ENCODE peak calls at places on chromosomes 1 and 21, in seven cellular contexts. One of them, this sample, is unnamed.
A peak's percentile ranks its signal among the peaks of the same experiment; 100 is the strongest.

GRCh38 chr1:51792864-51793263 is 85.7 kb downstream of the NRDC start:
- DNase-seq in HEK293T: no peak
- DNase-seq in K562: no peak
- DNase-seq in WTC11: no peak
- DNase-seq in GM12878: no peak
- DNase-seq in HepG2: no peak
- DNase-seq in HCT116: no peak
- DNase-seq in this sample: no peak

GRCh38 chr1:23837905-23838304 is 12.7 kb upstream of the HMGCL start:
- DNase-seq in K562: no peak
- DNase-seq in GM12878: no peak
- DNase-seq in HEK293T: no peak
- DNase-seq in HepG2: no peak
- DNase-seq in WTC11: peak; percentile 16
- DNase-seq in HCT116: no peak
- DNase-seq in this sample: no peak

GRCh38 chr1:225603538-225604354 is 49.2 kb downstream of the ENAH start:
- DNase-seq in WTC11: no peak
- DNase-seq in HCT116: peak; percentile 54
- DNase-seq in K562: no peak
- DNase-seq in GM12878: no peak
- DNase-seq in HEK293T: no peak
- DNase-seq in HepG2: peak; percentile 56
- DNase-seq in this sample: no peak

GRCh38 chr1:223363856-223364684 is at the start of gene SUSD4:
- DNase-seq in K562: peak; percentile 72
- DNase-seq in HCT116: no peak
- DNase-seq in GM12878: no peak
- DNase-seq in HepG2: no peak
- DNase-seq in HEK293T: peak; percentile 76
- DNase-seq in WTC11: peak; percentile 79
- DNase-seq in this sample: no peak

GRCh38 chr1:1989102-1989542 is 14.5 kb downstream of the CFAP74 start:
- DNase-seq in HCT116: no peak
- DNase-seq in HepG2: no peak
- DNase-seq in WTC11: no peak
- DNase-seq in K562: peak; percentile 70
- DNase-seq in HEK293T: no peak
- DNase-seq in GM12878: no peak
- DNase-seq in this sample: no peak

GRCh38 chr1:152112101-152112884 is 3.0 kb downstream of the TCHH start:
- DNase-seq in GM12878: no peak
- DNase-seq in WTC11: peak; percentile 14
- DNase-seq in HCT116: no peak
- DNase-seq in HEK293T: peak; percentile 46
- DNase-seq in K562: no peak
- DNase-seq in HepG2: no peak
- DNase-seq in this sample: no peak

GRCh38 chr1:86159800-86160199 is 3.2 kb upstream of the COL24A1 start:
- DNase-seq in WTC11: no peak
- DNase-seq in HCT116: no peak
- DNase-seq in HEK293T: no peak
- DNase-seq in GM12878: no peak
- DNase-seq in K562: no peak
- DNase-seq in HepG2: no peak
- DNase-seq in this sample: no peak

GRCh38 chr1:219058891-219059820 is 114.5 kb upstream of the LYPLAL1 start:
- DNase-seq in HCT116: no peak
- DNase-seq in HepG2: no peak
- DNase-seq in HEK293T: no peak
- DNase-seq in K562: no peak
- DNase-seq in WTC11: no peak
- DNase-seq in GM12878: no peak
- DNase-seq in this sample: no peak

GRCh38 chr1:6419397-6419802 is 319 bp downstream of the HES2 start:
- DNase-seq in GM12878: no peak
- DNase-seq in HEK293T: no peak
- DNase-seq in WTC11: peak; percentile 70
- DNase-seq in K562: no peak
- DNase-seq in HCT116: no peak
- DNase-seq in HepG2: no peak
- DNase-seq in this sample: peak; percentile 82
- TF ChIP-seq SP1 in GM12878: no peak
- TF ChIP-seq SP1 in HEK293T: no peak
- TF ChIP-seq SP1 in WTC11: peak; percentile 5
- TF ChIP-seq SP1 in K562: no peak
- TF ChIP-seq SP1 in HCT116: no peak
- TF ChIP-seq SP1 in HepG2: no peak
- TF ChIP-seq SP1 in this sample: no peak

GRCh38 chr1:243213045-243213787 is 41.9 kb downstream of the CEP170 start:
- DNase-seq in K562: no peak
- DNase-seq in HepG2: no peak
- DNase-seq in HEK293T: no peak
- DNase-seq in WTC11: no peak
- DNase-seq in GM12878: no peak
- DNase-seq in HCT116: no peak
- DNase-seq in this sample: no peak
- TF ChIP-seq SP1 in K562: no peak
- TF ChIP-seq SP1 in HepG2: no peak
- TF ChIP-seq SP1 in HEK293T: no peak
- TF ChIP-seq SP1 in WTC11: no peak
- TF ChIP-seq SP1 in GM12878: no peak
- TF ChIP-seq SP1 in HCT116: no peak
- TF ChIP-seq SP1 in this sample: no peak

GRCh38 chr21:45176141-45176540 is 101.8 kb downstream of the ADARB1 start:
- DNase-seq in HepG2: no peak
- DNase-seq in K562: no peak
- DNase-seq in HEK293T: no peak
- DNase-seq in HCT116: no peak
- DNase-seq in WTC11: no peak
- DNase-seq in GM12878: no peak
- DNase-seq in this sample: no peak

GRCh38 chr21:45178971-45179370 is 104.6 kb downstream of the ADARB1 start:
- DNase-seq in HCT116: no peak
- DNase-seq in HEK293T: no peak
- DNase-seq in K562: no peak
- DNase-seq in GM12878: no peak
- DNase-seq in HepG2: no peak
- DNase-seq in WTC11: no peak
- DNase-seq in this sample: no peak

GRCh38 chr21:45178072-45178608 is 103.8 kb downstream of the ADARB1 start:
- DNase-seq in HepG2: no peak
- DNase-seq in HEK293T: no peak
- DNase-seq in HCT116: no peak
- DNase-seq in WTC11: no peak
- DNase-seq in K562: no peak
- DNase-seq in GM12878: no peak
- DNase-seq in this sample: no peak

GRCh38 chr21:45175326-45176085 is 101.1 kb downstream of the ADARB1 start:
- DNase-seq in WTC11: no peak
- DNase-seq in GM12878: no peak
- DNase-seq in K562: no peak
- DNase-seq in HepG2: no peak
- DNase-seq in HEK293T: no peak
- DNase-seq in HCT116: no peak
- DNase-seq in this sample: no peak

DNA sequence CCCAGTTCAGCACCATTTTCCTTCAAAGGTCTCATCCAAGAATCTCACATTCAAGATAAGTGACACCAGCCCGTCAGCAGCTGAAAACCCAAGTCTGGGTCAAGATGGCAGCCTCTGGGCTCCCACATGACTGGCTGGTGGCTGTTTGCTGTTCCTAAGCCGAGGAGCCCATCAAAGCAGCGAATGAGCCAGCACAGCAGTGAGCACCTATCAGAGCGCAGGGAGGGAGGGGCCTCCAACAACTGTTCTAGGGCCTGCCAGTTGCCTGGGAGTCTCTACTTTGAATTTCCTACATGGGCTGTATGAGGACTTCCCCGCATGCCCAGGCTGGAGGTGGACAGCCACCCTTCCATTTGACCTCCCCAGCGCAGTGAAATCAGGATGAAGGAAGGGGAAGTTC is 102.7 kb downstream of the ADARB1 start:
- DNase-seq in WTC11: no peak
- DNase-seq in HepG2: no peak
- DNase-seq in GM12878: no peak
- DNase-seq in HEK293T: no peak
- DNase-seq in HCT116: no peak
- DNase-seq in K562: no peak
- DNase-seq in this sample: no peak
- TF ChIP-seq SP1 in WTC11: no peak
- TF ChIP-seq SP1 in HepG2: no peak
- TF ChIP-seq SP1 in GM12878: no peak
- TF ChIP-seq SP1 in HEK293T: no peak
- TF ChIP-seq SP1 in HCT116: no peak
- TF ChIP-seq SP1 in K562: no peak
- TF ChIP-seq SP1 in this sample: no peak

DNA sequence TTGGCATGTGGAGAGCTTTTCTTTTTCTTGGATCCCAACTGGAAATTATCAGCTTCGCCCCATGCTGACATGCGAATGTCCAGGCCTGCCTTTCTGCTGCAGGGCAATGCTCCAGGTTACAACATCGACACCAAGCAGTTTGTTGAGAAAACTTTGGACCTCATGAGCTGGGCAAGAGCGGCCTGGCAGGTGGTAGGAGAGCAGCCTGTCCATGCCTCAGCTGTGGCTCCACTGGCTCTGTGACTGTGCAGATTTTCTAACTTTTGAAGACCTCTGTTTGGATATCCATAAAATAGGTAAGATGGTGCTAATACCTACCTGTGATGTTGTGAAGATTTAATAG is 41.5 kb downstream of the MTARC1 start:
- DNase-seq in K562: no peak
- DNase-seq in HepG2: peak; percentile 23
- DNase-seq in WTC11: no peak
- DNase-seq in HEK293T: no peak
- DNase-seq in HCT116: no peak
- DNase-seq in GM12878: no peak
- DNase-seq in this sample: no peak
- TF ChIP-seq SP1 in K562: no peak
- TF ChIP-seq SP1 in HepG2: no peak
- TF ChIP-seq SP1 in WTC11: no peak
- TF ChIP-seq SP1 in HEK293T: no peak
- TF ChIP-seq SP1 in HCT116: no peak
- TF ChIP-seq SP1 in GM12878: no peak
- TF ChIP-seq SP1 in this sample: no peak

GRCh38 chr21:29293495-29293894 is 5.2 kb upstream of the BACH1 start:
- DNase-seq in K562: no peak
- DNase-seq in HEK293T: no peak
- DNase-seq in HepG2: no peak
- DNase-seq in WTC11: no peak
- DNase-seq in HCT116: no peak
- DNase-seq in GM12878: peak; percentile 71
- DNase-seq in this sample: no peak
- TF ChIP-seq SP1 in K562: no peak
- TF ChIP-seq SP1 in HEK293T: no peak
- TF ChIP-seq SP1 in HepG2: no peak
- TF ChIP-seq SP1 in WTC11: no peak
- TF ChIP-seq SP1 in HCT116: no peak
- TF ChIP-seq SP1 in GM12878: no peak
- TF ChIP-seq SP1 in this sample: no peak

GRCh38 chr1:16168622-16169021 is 12.8 kb upstream of the EPHA2 start:
- DNase-seq in K562: no peak
- DNase-seq in GM12878: no peak
- DNase-seq in WTC11: no peak
- DNase-seq in HepG2: no peak
- DNase-seq in HEK293T: no peak
- DNase-seq in HCT116: no peak
- DNase-seq in this sample: no peak
- TF ChIP-seq SP1 in K562: no peak
- TF ChIP-seq SP1 in GM12878: no peak
- TF ChIP-seq SP1 in WTC11: no peak
- TF ChIP-seq SP1 in HepG2: no peak
- TF ChIP-seq SP1 in HEK293T: no peak
- TF ChIP-seq SP1 in HCT116: no peak
- TF ChIP-seq SP1 in this sample: no peak

GRCh38 chr1:67755619-67756018 is 70.6 kb downstream of the GADD45A start:
- DNase-seq in HCT116: no peak
- DNase-seq in GM12878: no peak
- DNase-seq in HepG2: no peak
- DNase-seq in WTC11: no peak
- DNase-seq in K562: no peak
- DNase-seq in HEK293T: no peak
- DNase-seq in this sample: no peak
- TF ChIP-seq SP1 in HCT116: no peak
- TF ChIP-seq SP1 in GM12878: no peak
- TF ChIP-seq SP1 in HepG2: no peak
- TF ChIP-seq SP1 in WTC11: no peak
- TF ChIP-seq SP1 in K562: no peak
- TF ChIP-seq SP1 in HEK293T: no peak
- TF ChIP-seq SP1 in this sample: no peak

GRCh38 chr21:31671931-31672330 is 12.4 kb downstream of the SOD1 start:
- DNase-seq in GM12878: no peak
- DNase-seq in WTC11: no peak
- DNase-seq in HCT116: no peak
- DNase-seq in K562: no peak
- DNase-seq in HepG2: no peak
- DNase-seq in HEK293T: no peak
- DNase-seq in this sample: no peak
- TF ChIP-seq SP1 in GM12878: no peak
- TF ChIP-seq SP1 in WTC11: no peak
- TF ChIP-seq SP1 in HCT116: no peak
- TF ChIP-seq SP1 in K562: no peak
- TF ChIP-seq SP1 in HepG2: no peak
- TF ChIP-seq SP1 in HEK293T: no peak
- TF ChIP-seq SP1 in this sample: no peak

DNA sequence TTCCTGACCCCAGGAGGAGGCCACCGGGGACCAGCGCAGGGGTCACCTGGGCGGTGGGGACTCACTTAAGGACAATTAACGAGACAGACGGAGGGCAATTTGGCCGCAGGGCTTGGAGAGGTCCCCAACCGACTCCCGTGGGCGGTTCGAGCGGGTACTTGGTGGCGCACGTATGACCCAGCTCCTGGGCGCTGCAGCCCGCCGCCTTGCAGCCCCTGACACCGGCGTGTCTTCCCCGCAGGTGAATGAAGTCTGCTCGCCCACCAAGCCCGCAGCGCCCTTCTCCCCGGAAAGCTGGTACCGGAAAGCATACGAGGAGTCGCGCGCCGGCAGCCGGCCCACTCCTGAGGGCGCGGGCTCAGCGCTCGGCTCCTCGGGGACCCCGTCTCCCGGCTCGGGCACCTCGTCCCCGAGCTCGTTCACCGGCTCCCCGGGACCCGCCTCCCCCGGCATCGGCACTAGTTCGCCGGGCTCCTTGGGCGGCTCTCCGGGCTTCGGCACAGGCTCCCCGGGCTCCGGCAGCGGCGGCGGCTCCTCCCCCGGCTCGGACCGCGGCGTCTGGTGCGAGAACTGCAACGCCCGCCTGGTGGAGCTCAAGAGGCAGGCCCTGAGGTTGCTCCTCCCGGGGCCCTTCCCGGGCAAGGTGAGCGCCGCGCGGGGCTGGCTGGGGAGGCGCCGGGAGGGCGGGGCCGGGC is 1.4 kb downstream of the KIF26B start:
- DNase-seq in HepG2: peak; percentile 50
- DNase-seq in K562: peak; percentile 89
- DNase-seq in WTC11: peak; percentile 93
- DNase-seq in HCT116: peak; percentile 52
- DNase-seq in HEK293T: peak; percentile 76
- DNase-seq in GM12878: no peak
- DNase-seq in this sample: peak; percentile 47
- TF ChIP-seq SP1 in HepG2: no peak
- TF ChIP-seq SP1 in K562: no peak
- TF ChIP-seq SP1 in WTC11: no peak
- TF ChIP-seq SP1 in HCT116: no peak
- TF ChIP-seq SP1 in HEK293T: no peak
- TF ChIP-seq SP1 in GM12878: no peak
- TF ChIP-seq SP1 in this sample: no peak